ENCODE peak calls at places on chromosomes 4 and X, in four cellular contexts. L, E, U and G are unnamed samples.

GRCh38 chr4:13670456-13671150 is 43.1 kb upstream of the BOD1L1 start:
- DNase-seq in U (no peak), L (no peak), E (no peak), G (no peak)

GRCh38 chr4:83362492-83363329 is 28.1 kb upstream of the HPSE start:
- DNase-seq in E (peak; percentile 38), U (no peak), L (no peak), G (peak; percentile 96)

GRCh38 chr4:100299019-100299418 is 108.8 kb upstream of the DDIT4L start:
- DNase-seq in L (no peak), E (no peak), U (peak; percentile 8), G (no peak)

GRCh38 chr4:89868999-89869589 is 25.6 kb upstream of the MMRN1 start:
- DNase-seq in E (no peak), U (no peak), L (no peak), G (no peak)

GRCh38 chr4:6379787-6380745 is 92.3 kb downstream of the PPP2R2C start:
- DNase-seq in E (no peak), U (no peak), L (no peak), G (no peak)

GRCh38 chr4:153151535-153152452 is 52.4 kb upstream of the TRIM2 start:
- DNase-seq in L (no peak), E (no peak), U (no peak), G (no peak)

GRCh38 chr4:165190591-165191212 is 16.7 kb upstream of the KLHL2 start:
- DNase-seq in U (no peak), E (no peak), L (no peak), G (no peak)

GRCh38 chr4:16100833-16101232 is 17.0 kb upstream of the PROM1 start:
- DNase-seq in U (no peak), E (no peak), L (no peak), G (no peak)

GRCh38 chr4:163495900-163496299 is 1.4 kb downstream of the TMA16 start:
- DNase-seq in L (peak; percentile 60), U (no peak), E (no peak), G (no peak)

DNA sequence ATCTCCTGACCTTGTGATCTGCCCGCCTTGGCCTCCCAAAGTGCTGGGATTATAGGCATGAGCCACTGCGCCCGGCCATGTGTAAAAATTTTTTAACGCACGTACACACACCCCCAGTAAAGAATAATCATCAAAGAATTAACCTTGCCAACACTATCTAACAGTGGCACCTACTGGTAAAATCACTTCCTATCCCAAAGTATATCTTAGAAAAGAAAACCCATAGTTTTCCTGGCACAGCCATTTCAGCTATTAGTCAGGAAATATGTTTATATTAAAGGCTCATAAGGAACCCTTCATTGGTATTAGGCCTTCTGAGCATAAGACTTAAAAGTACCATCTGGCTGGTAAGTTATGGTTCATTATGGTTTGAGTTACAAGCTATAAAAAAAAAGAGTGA is 14.1 kb downstream of the S100G start:
- DNase-seq in U (no peak), E (no peak), L (no peak), G (no peak)
- TF ChIP-seq SIN3A in U (no peak), E (no peak), L (no peak), G (no peak)

GRCh38 chrX:9240956-9241355 is 207.0 kb upstream of the FAM9B start:
- DNase-seq in E (no peak), U (no peak), L (no peak), G (no peak)
- TF ChIP-seq JUND in E (no peak), U (no peak), L (no peak), G (no peak)

DNA sequence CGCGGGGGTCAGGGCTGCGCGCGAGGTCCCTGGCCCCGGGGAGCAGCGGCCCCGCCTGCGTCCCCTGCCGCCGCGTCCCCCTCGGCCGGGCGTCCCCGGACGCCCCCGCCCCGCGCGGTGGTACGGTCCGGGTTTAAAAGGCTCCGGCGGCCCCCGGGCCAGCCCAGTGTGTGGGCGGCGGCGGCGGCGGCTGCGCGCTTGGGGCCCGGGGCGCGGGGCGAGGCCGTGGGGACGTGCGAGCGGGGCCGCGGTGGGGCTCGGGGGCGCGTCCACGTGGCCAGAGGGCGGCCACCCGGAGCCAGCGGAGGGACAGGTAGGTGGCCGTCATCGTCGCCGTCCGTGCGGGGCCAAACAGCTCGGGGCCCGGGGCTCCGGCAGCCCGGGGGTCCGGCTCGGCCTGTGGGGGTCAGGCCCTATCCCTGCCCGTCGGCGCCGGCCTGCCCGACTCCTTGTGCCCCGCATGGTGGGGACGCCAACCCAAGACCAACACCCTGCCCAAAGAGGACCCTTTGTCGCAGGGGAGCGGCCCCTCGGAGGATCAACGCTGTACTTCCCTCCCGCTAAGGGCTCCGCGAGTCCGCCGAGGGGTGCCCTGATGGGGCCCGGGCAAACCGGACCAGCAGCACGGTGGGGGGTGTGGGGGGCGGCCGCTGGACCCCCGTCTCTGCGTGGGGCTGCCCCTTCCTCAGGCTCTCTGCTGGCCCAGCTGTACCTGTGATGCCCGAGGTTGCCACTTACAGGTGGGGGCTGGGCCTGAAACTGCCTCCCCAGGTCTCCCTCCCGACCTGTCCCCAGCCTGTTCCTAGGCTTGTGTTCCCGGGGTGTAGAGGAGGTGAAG is at the start of gene PLXNA3:
- DNase-seq in U (no peak), L (no peak), E (peak; percentile 70), G (no peak)
- TF ChIP-seq SIN3A in U (no peak), L (no peak), E (peak; percentile 56), G (peak; percentile 24)

GRCh38 chr4:2583517-2583916 is 47.1 kb downstream of the FAM193A start:
- DNase-seq in U (no peak), E (no peak), L (no peak), G (no peak)
- TF ChIP-seq JUND in U (no peak), E (no peak), L (no peak), G (no peak)

GRCh38 chr4:8846046-8846720 is 25.5 kb downstream of the HMX1 start:
- DNase-seq in U (no peak), E (no peak), L (no peak), G (no peak)
- TF ChIP-seq SIN3A in U (no peak), E (no peak), L (no peak), G (no peak)

GRCh38 chrX:38837389-38837788 is 36.1 kb downstream of the MID1IP1 start:
- DNase-seq in E (no peak), L (no peak), U (no peak), G (no peak)

GRCh38 chrX:38845426-38845825 is 44.2 kb downstream of the MID1IP1 start:
- DNase-seq in L (no peak), E (no peak), U (no peak), G (no peak)

GRCh38 chrX:38839269-38839668 is 38.0 kb downstream of the MID1IP1 start:
- DNase-seq in U (no peak), L (no peak), E (no peak), G (peak; percentile 3)

GRCh38 chrX:38839944-38840343 is 38.7 kb downstream of the MID1IP1 start:
- DNase-seq in E (no peak), U (no peak), L (no peak), G (no peak)

DNA sequence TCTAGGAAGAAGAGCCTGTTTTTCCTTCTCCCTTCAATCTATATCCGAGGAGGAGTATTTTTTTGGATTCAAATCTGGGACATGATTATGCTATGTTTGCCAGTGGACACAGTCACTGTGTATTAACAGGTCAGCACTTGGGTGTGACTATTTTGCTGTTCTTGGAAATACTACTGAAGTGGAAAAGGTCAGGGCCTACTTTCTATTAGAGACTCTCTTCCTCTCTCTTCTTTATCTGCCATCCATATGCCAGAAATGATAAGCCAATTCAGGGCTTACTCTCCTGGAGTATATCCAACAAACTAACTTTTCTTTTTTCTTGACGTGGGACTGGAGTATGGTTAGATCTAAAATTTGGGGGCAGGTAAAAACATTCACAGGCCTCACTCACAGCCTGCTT is 40.5 kb downstream of the MID1IP1 start:
- DNase-seq in U (no peak), E (peak; percentile 69), L (no peak), G (no peak)
- TF ChIP-seq JUND in U (no peak), E (peak; percentile 16), L (no peak), G (no peak)

DNA sequence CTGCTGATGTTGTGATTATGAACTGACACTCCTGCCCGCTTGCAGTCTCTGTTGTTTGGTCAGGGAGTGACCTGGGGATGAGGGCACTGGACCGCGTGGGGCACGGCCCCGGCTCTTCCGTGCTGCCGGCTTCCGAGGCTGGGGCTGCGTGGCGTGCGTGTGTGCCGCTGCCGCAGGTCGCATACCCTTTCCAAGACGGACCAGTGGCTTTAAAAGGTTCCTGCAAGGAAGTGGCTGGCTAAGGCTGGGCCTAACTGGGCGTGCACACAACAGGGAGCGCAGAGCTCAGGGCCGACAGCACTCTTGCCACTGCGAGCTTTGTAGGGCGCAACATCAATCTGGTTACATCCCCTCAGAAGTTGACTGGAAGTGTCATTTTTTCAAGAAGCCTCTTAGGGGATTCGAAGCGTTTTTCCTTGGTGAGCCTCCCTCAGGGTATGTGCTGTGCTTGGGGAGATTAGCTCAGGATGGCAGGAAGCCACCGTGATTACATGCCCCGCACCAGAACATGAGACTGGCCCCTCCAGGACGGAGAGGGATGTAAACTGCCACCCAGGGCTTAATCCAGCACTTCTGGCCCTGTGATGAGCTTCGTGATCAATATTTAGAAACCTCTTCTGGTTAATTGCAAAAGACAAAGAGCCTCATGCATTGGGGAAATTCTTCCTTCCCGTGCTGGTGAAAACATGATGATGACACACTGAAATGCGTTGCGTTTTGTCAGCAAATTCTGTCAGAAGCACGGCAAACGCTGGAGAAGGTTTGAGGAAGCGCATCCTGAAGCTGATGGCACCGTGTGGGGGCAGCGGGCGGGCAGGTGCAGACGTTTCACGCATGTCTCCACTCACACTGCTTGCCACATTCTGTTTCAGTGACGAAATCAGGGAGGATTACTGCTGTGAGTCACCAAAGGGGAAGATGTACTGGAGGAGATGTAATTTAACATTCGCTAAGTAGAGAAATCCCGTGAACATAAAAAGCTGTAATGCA is 11.1 kb downstream of the MAEA start:
- DNase-seq in E (no peak), L (no peak), U (no peak), G (no peak)
- TF ChIP-seq SIN3A in E (no peak), L (no peak), U (no peak), G (no peak)

GRCh38 chr4:181971973-181972372 is 271.2 kb upstream of the TENM3 start:
- DNase-seq in L (no peak), E (no peak), U (no peak), G (no peak)
- TF ChIP-seq JUND in L (no peak), E (no peak), U (no peak), G (no peak)

DNA sequence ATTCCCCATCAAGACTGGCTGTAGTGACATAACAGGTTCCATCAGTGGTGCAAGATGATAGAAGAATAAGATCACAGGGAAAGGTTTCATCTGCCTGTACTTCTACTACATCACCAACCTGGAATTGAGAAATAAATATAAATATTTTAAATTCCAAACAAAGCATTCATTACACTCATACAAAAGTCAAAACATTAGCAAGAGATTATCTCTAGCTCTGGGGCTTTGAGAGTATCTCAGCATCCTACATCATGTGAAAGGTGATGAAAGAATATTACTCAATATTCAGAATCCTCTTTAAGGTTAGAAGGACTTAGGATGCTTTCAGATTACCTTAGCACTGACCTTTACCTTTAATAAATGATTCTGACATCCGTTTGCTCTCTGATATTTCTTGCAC is 96.5 kb upstream of the MCF2 start:
- DNase-seq in L (no peak), U (no peak), E (no peak), G (no peak)
- TF ChIP-seq SIN3A in L (no peak), U (no peak), E (no peak), G (no peak)

DNA sequence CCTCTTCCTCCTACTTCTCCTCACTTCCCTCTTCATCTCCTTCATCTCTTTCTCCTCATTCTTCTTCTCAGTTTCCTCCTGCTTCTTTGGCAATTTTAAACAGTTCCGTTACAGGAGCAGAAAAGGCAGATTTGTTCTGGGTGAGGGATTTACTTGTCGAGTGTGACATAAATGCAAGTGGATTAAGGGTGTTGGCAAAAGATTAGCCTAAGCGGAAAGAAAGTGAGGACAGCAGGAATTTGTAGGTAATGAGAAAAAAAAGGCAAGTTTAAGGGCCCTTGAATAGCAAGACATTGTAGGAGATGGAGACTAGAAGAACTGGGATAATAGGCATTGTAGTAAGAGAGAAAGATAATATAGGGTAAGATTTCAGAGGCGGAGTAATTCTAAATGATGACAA is 841.6 kb downstream of the RAPGEF2 start:
- DNase-seq in L (no peak), U (no peak), E (no peak), G (no peak)
- TF ChIP-seq JUND in L (no peak), U (no peak), E (no peak), G (no peak)